ENCODE peak calls at places on chromosomes 7 and 10, in nine cellular contexts. O is mammary epithelial cell, R is fibroblast of the aortic adventitia, C is mucosa of descending colon, M is lower lobe of right lung, K is cardiac fibroblast, A is spleen, B is fibroblast of lung, D is fibroblast of mammary gland. P is an unnamed sample.

GRCh38 chr10:29590598-29591415 is 44.0 kb downstream of the SVIL start:
- DNase-seq in C (no peak), O (peak), R (peak), K (peak), M (no peak), A (no peak), D (peak), B (peak), P (peak)

GRCh38 chr10:104736006-104736405 is 94.9 kb downstream of the SORCS3 start:
- DNase-seq in M (no peak), R (no peak), C (no peak), K (no peak), D (no peak), A (no peak), B (no peak), O (no peak), P (no peak)

GRCh38 chr10:125154529-125154928 is 5.8 kb downstream of the CTBP2 start:
- DNase-seq in A (no peak), R (no peak), M (no peak), C (no peak), K (no peak), O (no peak), D (no peak), B (no peak), P (no peak)

GRCh38 chr10:133159950-133160812 is at the start of gene KNDC1:
- DNase-seq in M (peak), D (peak), B (peak), K (peak), C (no peak), O (no peak), R (peak), A (peak), P (no peak)

GRCh38 chr7:43902542-43903054 is 3.8 kb downstream of the URGCP start:
- DNase-seq in C (no peak), M (no peak), K (no peak), A (no peak), D (no peak), B (no peak), O (peak), R (no peak), P (no peak)

GRCh38 chr7:11404355-11404754 is 427.6 kb downstream of the THSD7A start:
- DNase-seq in A (no peak), C (no peak), O (no peak), R (no peak), B (no peak), M (no peak), K (no peak), D (no peak), P (no peak)

GRCh38 chr10:12909836-12910185 is 91.7 kb downstream of the CCDC3 start:
- DNase-seq in M (no peak), A (no peak), C (no peak), O (no peak), K (no peak), R (no peak), D (peak), B (no peak), P (no peak)

GRCh38 chr10:127973810-127974311 is 67.0 kb downstream of the PTPRE start:
- DNase-seq in M (no peak), C (no peak), K (no peak), B (no peak), O (no peak), D (no peak), R (no peak), A (no peak), P (no peak)

GRCh38 chr7:131537581-131537980 is 18.8 kb downstream of the PODXL start:
- DNase-seq in A (no peak), K (no peak), R (peak), C (no peak), D (peak), M (no peak), O (no peak), B (peak), P (no peak)

GRCh38 chr10:1489801-1490200 is 247.5 kb downstream of the ADARB2 start:
- DNase-seq in K (no peak), M (no peak), R (no peak), A (no peak), C (no peak), D (no peak), B (no peak), O (no peak), P (no peak)

GRCh38 chr10:121595321-121595805 is 2.9 kb downstream of the FGFR2 start:
- DNase-seq in A (no peak), O (peak), C (no peak), B (peak), M (no peak), R (no peak), K (no peak), D (no peak), P (no peak)

GRCh38 chr10:52229271-52229931 is 84.7 kb upstream of the DKK1 start:
- DNase-seq in O (peak), C (no peak), M (no peak), D (peak), K (peak), B (peak), A (no peak), R (peak), P (peak)

GRCh38 chr10:100346351-100346764 is 675 bp upstream of the SCD start:
- DNase-seq in K (peak), B (peak), O (peak), M (peak), D (peak), R (peak), C (peak), A (peak), P (peak)

GRCh38 chr10:132685921-132686680 is 99.8 kb downstream of the NKX6-2 start:
- DNase-seq in A (peak), D (no peak), B (no peak), O (no peak), R (no peak), M (peak), K (no peak), C (peak), P (no peak)

GRCh38 chr10:105658696-105659095 is 1017.6 kb downstream of the SORCS3 start:
- DNase-seq in R (peak), O (no peak), B (peak), M (no peak), C (no peak), D (no peak), K (no peak), A (no peak), P (no peak)

GRCh38 chr7:50646069-50646468 is 80.9 kb upstream of the DDC start:
- DNase-seq in R (no peak), A (no peak), M (no peak), K (no peak), D (no peak), C (no peak), B (no peak), O (no peak), P (no peak)
- H3K4me3 ChIP-seq in R (no peak), A (no peak), M (no peak), K (no peak), D (no peak), C (no peak), B (no peak), O (no peak), P (no peak)

DNA sequence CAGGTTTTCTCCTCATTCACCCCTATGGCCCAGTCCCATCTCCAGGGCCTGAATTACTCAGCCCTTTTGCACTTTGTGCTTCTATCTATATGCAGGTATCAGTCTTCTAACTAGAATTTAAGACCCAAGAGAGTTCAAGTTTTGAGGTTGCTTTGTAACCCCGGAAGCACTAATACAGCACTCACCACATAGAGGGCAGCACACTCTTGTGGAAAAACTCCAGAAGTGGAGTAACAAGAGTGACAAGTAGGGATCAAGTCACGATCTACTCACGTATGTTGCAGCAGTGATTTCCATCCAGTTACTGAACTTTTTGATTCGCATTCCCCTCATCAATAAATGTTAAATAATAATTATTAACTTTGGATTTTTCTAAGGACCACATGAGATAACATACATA is 151.0 kb downstream of the CHCHD3 start:
- DNase-seq in B (no peak), O (no peak), M (no peak), R (no peak), C (no peak), K (no peak), A (no peak), D (peak), P (peak)
- TF ChIP-seq CTCF in B (no peak), O (peak), M (peak), R (no peak), C (no peak), K (peak), A (no peak), D (peak), P (peak)

GRCh38 chr7:50284296-50284695 is 20.2 kb upstream of the IKZF1 start:
- DNase-seq in K (no peak), M (no peak), D (no peak), O (no peak), R (no peak), C (no peak), A (no peak), B (no peak), P (no peak)

GRCh38 chr7:50285259-50285658 is 19.3 kb upstream of the IKZF1 start:
- DNase-seq in R (no peak), A (no peak), O (no peak), C (no peak), D (no peak), B (no peak), M (no peak), K (no peak), P (no peak)

GRCh38 chr7:50292165-50292757 is 12.3 kb upstream of the IKZF1 start:
- DNase-seq in C (no peak), K (no peak), M (no peak), B (no peak), A (no peak), R (no peak), D (no peak), O (no peak), P (no peak)

GRCh38 chr7:50283206-50283605 is 21.3 kb upstream of the IKZF1 start:
- DNase-seq in C (no peak), A (no peak), B (no peak), O (no peak), M (no peak), K (no peak), D (no peak), R (no peak), P (no peak)

DNA sequence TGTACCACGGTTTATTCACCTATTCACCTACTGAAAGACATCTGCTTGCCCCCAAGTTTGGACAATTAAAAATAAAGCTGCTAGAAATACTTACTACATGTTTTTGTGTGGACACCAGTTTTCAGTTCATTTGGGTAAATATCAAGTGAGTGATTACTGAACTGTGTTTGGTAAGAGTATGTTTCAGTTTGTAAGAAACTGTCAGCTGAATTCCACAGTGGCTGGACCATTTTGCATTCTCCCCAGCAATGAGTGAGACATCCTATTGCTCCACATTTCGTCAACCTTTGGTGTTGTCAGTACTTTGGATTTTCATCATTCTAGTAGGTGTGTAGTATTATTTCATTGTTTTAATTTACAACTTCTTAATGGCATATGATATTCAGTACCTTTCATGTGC is 17.4 kb upstream of the IKZF1 start:
- DNase-seq in B (no peak), C (no peak), M (no peak), R (no peak), K (no peak), D (no peak), A (no peak), O (no peak), P (no peak)
- H3K4me3 ChIP-seq in B (no peak), C (no peak), M (no peak), R (no peak), K (no peak), D (no peak), A (no peak), O (no peak), P (no peak)

GRCh38 chr10:102802920-102803534 is 34.2 kb downstream of the CYP17A1 start:
- DNase-seq in O (peak), R (peak), B (peak), A (no peak), M (no peak), C (no peak), D (peak), K (peak), P (peak)
- TF ChIP-seq CTCF in O (no peak), R (no peak), B (no peak), A (no peak), M (no peak), C (no peak), D (no peak), K (no peak), P (peak)

GRCh38 chr10:113961261-113961938 is 82.3 kb upstream of the ADRB1 start:
- DNase-seq in B (no peak), K (no peak), R (no peak), M (no peak), C (peak), O (no peak), A (no peak), D (no peak), P (no peak)
- H3K4me3 ChIP-seq in B (no peak), K (no peak), R (no peak), M (no peak), C (no peak), O (no peak), A (no peak), D (no peak), P (no peak)

P was measured in brain microvascular endothelial cell.